ENCODE peak calls at places on chromosomes 1 and 21, in ten cellular contexts. One of them, this sample, is unnamed.

GRCh38 chr1:235079443-235079967 is 49.1 kb downstream of the TOMM20 start:
- DNase-seq in effector memory CD8-positive, alpha-beta T cell: no peak
- DNase-seq in stimulated activated CD4-positive, alpha-beta T cell treated with anti-CD3 and anti-CD28 coated beads, Interleukin-1b, Interleukin-23, amount 100 ng/mL, for 4 hours: no peak
- DNase-seq in frontal cortex: no peak
- DNase-seq in cerebellar nuclear complex: no peak
- DNase-seq in endothelial cell: no peak
- DNase-seq in pancreas: peak; percentile 97
- DNase-seq in cerebellar cortex: peak; percentile 72
- DNase-seq in activated CD4-positive, alpha-beta T cell treated with anti-CD3 and anti-CD28 coated beads, Interleukin-2, amount 50 U/mL, for 48 hours: peak; percentile 41
- DNase-seq in mesenchymal stem cell: peak; percentile 49
- DNase-seq in this sample: peak; percentile 100

GRCh38 chr1:164704954-164705353 is 146.0 kb downstream of the PBX1 start:
- DNase-seq in effector memory CD8-positive, alpha-beta T cell: no peak
- DNase-seq in stimulated activated CD4-positive, alpha-beta T cell treated with anti-CD3 and anti-CD28 coated beads, Interleukin-1b, Interleukin-23, amount 100 ng/mL, for 4 hours: no peak
- DNase-seq in frontal cortex: no peak
- DNase-seq in cerebellar nuclear complex: no peak
- DNase-seq in endothelial cell: peak; percentile 10
- DNase-seq in pancreas: no peak
- DNase-seq in cerebellar cortex: no peak
- DNase-seq in activated CD4-positive, alpha-beta T cell treated with anti-CD3 and anti-CD28 coated beads, Interleukin-2, amount 50 U/mL, for 48 hours: no peak
- DNase-seq in mesenchymal stem cell: no peak
- DNase-seq in this sample: no peak

GRCh38 chr1:80194221-80194620 is 1187.7 kb upstream of the ADGRL4 start:
- DNase-seq in effector memory CD8-positive, alpha-beta T cell: no peak
- DNase-seq in stimulated activated CD4-positive, alpha-beta T cell treated with anti-CD3 and anti-CD28 coated beads, Interleukin-1b, Interleukin-23, amount 100 ng/mL, for 4 hours: no peak
- DNase-seq in frontal cortex: no peak
- DNase-seq in cerebellar nuclear complex: no peak
- DNase-seq in endothelial cell: no peak
- DNase-seq in pancreas: no peak
- DNase-seq in cerebellar cortex: no peak
- DNase-seq in activated CD4-positive, alpha-beta T cell treated with anti-CD3 and anti-CD28 coated beads, Interleukin-2, amount 50 U/mL, for 48 hours: no peak
- DNase-seq in mesenchymal stem cell: no peak
- DNase-seq in this sample: no peak

GRCh38 chr1:178434360-178434759 is 62.4 kb downstream of the CLEC20A start:
- DNase-seq in effector memory CD8-positive, alpha-beta T cell: no peak
- DNase-seq in stimulated activated CD4-positive, alpha-beta T cell treated with anti-CD3 and anti-CD28 coated beads, Interleukin-1b, Interleukin-23, amount 100 ng/mL, for 4 hours: no peak
- DNase-seq in frontal cortex: no peak
- DNase-seq in cerebellar nuclear complex: no peak
- DNase-seq in endothelial cell: no peak
- DNase-seq in pancreas: no peak
- DNase-seq in cerebellar cortex: no peak
- DNase-seq in activated CD4-positive, alpha-beta T cell treated with anti-CD3 and anti-CD28 coated beads, Interleukin-2, amount 50 U/mL, for 48 hours: no peak
- DNase-seq in mesenchymal stem cell: no peak
- DNase-seq in this sample: no peak

GRCh38 chr1:23779826-23780371 is 1.7 kb downstream of the PITHD1 start:
- DNase-seq in effector memory CD8-positive, alpha-beta T cell: no peak
- DNase-seq in stimulated activated CD4-positive, alpha-beta T cell treated with anti-CD3 and anti-CD28 coated beads, Interleukin-1b, Interleukin-23, amount 100 ng/mL, for 4 hours: no peak
- DNase-seq in frontal cortex: no peak
- DNase-seq in cerebellar nuclear complex: no peak
- DNase-seq in endothelial cell: no peak
- DNase-seq in pancreas: no peak
- DNase-seq in cerebellar cortex: no peak
- DNase-seq in activated CD4-positive, alpha-beta T cell treated with anti-CD3 and anti-CD28 coated beads, Interleukin-2, amount 50 U/mL, for 48 hours: no peak
- DNase-seq in mesenchymal stem cell: peak; percentile 65
- DNase-seq in this sample: peak; percentile 62

GRCh38 chr1:84156210-84156621 is 12.1 kb downstream of the PRKACB start:
- DNase-seq in effector memory CD8-positive, alpha-beta T cell: no peak
- DNase-seq in stimulated activated CD4-positive, alpha-beta T cell treated with anti-CD3 and anti-CD28 coated beads, Interleukin-1b, Interleukin-23, amount 100 ng/mL, for 4 hours: no peak
- DNase-seq in frontal cortex: no peak
- DNase-seq in cerebellar nuclear complex: no peak
- DNase-seq in endothelial cell: no peak
- DNase-seq in pancreas: no peak
- DNase-seq in cerebellar cortex: no peak
- DNase-seq in activated CD4-positive, alpha-beta T cell treated with anti-CD3 and anti-CD28 coated beads, Interleukin-2, amount 50 U/mL, for 48 hours: no peak
- DNase-seq in mesenchymal stem cell: peak; percentile 59
- DNase-seq in this sample: peak; percentile 93

GRCh38 chr1:66217021-66217420 is 316.9 kb upstream of the SGIP1 start:
- DNase-seq in effector memory CD8-positive, alpha-beta T cell: no peak
- DNase-seq in stimulated activated CD4-positive, alpha-beta T cell treated with anti-CD3 and anti-CD28 coated beads, Interleukin-1b, Interleukin-23, amount 100 ng/mL, for 4 hours: no peak
- DNase-seq in frontal cortex: no peak
- DNase-seq in cerebellar nuclear complex: no peak
- DNase-seq in endothelial cell: no peak
- DNase-seq in pancreas: no peak
- DNase-seq in cerebellar cortex: no peak
- DNase-seq in activated CD4-positive, alpha-beta T cell treated with anti-CD3 and anti-CD28 coated beads, Interleukin-2, amount 50 U/mL, for 48 hours: no peak
- DNase-seq in mesenchymal stem cell: peak; percentile 28
- DNase-seq in this sample: no peak

GRCh38 chr1:234719454-234720258 is 109.7 kb upstream of the IRF2BP2 start:
- DNase-seq in effector memory CD8-positive, alpha-beta T cell: no peak
- DNase-seq in stimulated activated CD4-positive, alpha-beta T cell treated with anti-CD3 and anti-CD28 coated beads, Interleukin-1b, Interleukin-23, amount 100 ng/mL, for 4 hours: no peak
- DNase-seq in frontal cortex: no peak
- DNase-seq in cerebellar nuclear complex: no peak
- DNase-seq in endothelial cell: no peak
- DNase-seq in pancreas: no peak
- DNase-seq in cerebellar cortex: no peak
- DNase-seq in activated CD4-positive, alpha-beta T cell treated with anti-CD3 and anti-CD28 coated beads, Interleukin-2, amount 50 U/mL, for 48 hours: no peak
- DNase-seq in mesenchymal stem cell: no peak
- DNase-seq in this sample: no peak

GRCh38 chr1:65429806-65430205 is 9.3 kb downstream of the LEPR start:
- DNase-seq in effector memory CD8-positive, alpha-beta T cell: no peak
- DNase-seq in stimulated activated CD4-positive, alpha-beta T cell treated with anti-CD3 and anti-CD28 coated beads, Interleukin-1b, Interleukin-23, amount 100 ng/mL, for 4 hours: no peak
- DNase-seq in frontal cortex: no peak
- DNase-seq in cerebellar nuclear complex: no peak
- DNase-seq in endothelial cell: no peak
- DNase-seq in pancreas: no peak
- DNase-seq in cerebellar cortex: no peak
- DNase-seq in activated CD4-positive, alpha-beta T cell treated with anti-CD3 and anti-CD28 coated beads, Interleukin-2, amount 50 U/mL, for 48 hours: no peak
- DNase-seq in mesenchymal stem cell: peak; percentile 74
- DNase-seq in this sample: peak; percentile 94

GRCh38 chr21:43956667-43957030 is 55.5 kb upstream of the TRAPPC10 start:
- DNase-seq in effector memory CD8-positive, alpha-beta T cell: no peak
- DNase-seq in stimulated activated CD4-positive, alpha-beta T cell treated with anti-CD3 and anti-CD28 coated beads, Interleukin-1b, Interleukin-23, amount 100 ng/mL, for 4 hours: no peak
- DNase-seq in frontal cortex: no peak
- DNase-seq in cerebellar nuclear complex: no peak
- DNase-seq in endothelial cell: no peak
- DNase-seq in pancreas: no peak
- DNase-seq in cerebellar cortex: no peak
- DNase-seq in activated CD4-positive, alpha-beta T cell treated with anti-CD3 and anti-CD28 coated beads, Interleukin-2, amount 50 U/mL, for 48 hours: no peak
- DNase-seq in mesenchymal stem cell: no peak
- DNase-seq in this sample: no peak

GRCh38 chr1:226733309-226733708 is 5.8 kb downstream of the ITPKB start:
- DNase-seq in effector memory CD8-positive, alpha-beta T cell: no peak
- DNase-seq in stimulated activated CD4-positive, alpha-beta T cell treated with anti-CD3 and anti-CD28 coated beads, Interleukin-1b, Interleukin-23, amount 100 ng/mL, for 4 hours: no peak
- DNase-seq in frontal cortex: no peak
- DNase-seq in cerebellar nuclear complex: no peak
- DNase-seq in endothelial cell: no peak
- DNase-seq in pancreas: no peak
- DNase-seq in cerebellar cortex: no peak
- DNase-seq in activated CD4-positive, alpha-beta T cell treated with anti-CD3 and anti-CD28 coated beads, Interleukin-2, amount 50 U/mL, for 48 hours: no peak
- DNase-seq in mesenchymal stem cell: no peak
- DNase-seq in this sample: no peak

GRCh38 chr1:172417552-172417951 is 2.9 kb upstream of the C1orf105 start:
- DNase-seq in effector memory CD8-positive, alpha-beta T cell: no peak
- DNase-seq in stimulated activated CD4-positive, alpha-beta T cell treated with anti-CD3 and anti-CD28 coated beads, Interleukin-1b, Interleukin-23, amount 100 ng/mL, for 4 hours: no peak
- DNase-seq in frontal cortex: no peak
- DNase-seq in cerebellar nuclear complex: no peak
- DNase-seq in endothelial cell: no peak
- DNase-seq in pancreas: no peak
- DNase-seq in cerebellar cortex: peak; percentile 87
- DNase-seq in activated CD4-positive, alpha-beta T cell treated with anti-CD3 and anti-CD28 coated beads, Interleukin-2, amount 50 U/mL, for 48 hours: no peak
- DNase-seq in mesenchymal stem cell: no peak
- DNase-seq in this sample: peak; percentile 30

GRCh38 chr21:33231526-33231925 is 1.8 kb downstream of the IFNAR2 start:
- DNase-seq in effector memory CD8-positive, alpha-beta T cell: no peak
- DNase-seq in stimulated activated CD4-positive, alpha-beta T cell treated with anti-CD3 and anti-CD28 coated beads, Interleukin-1b, Interleukin-23, amount 100 ng/mL, for 4 hours: peak; percentile 15
- DNase-seq in frontal cortex: no peak
- DNase-seq in cerebellar nuclear complex: no peak
- DNase-seq in endothelial cell: no peak
- DNase-seq in pancreas: no peak
- DNase-seq in cerebellar cortex: no peak
- DNase-seq in activated CD4-positive, alpha-beta T cell treated with anti-CD3 and anti-CD28 coated beads, Interleukin-2, amount 50 U/mL, for 48 hours: peak; percentile 59
- DNase-seq in mesenchymal stem cell: no peak
- DNase-seq in this sample: no peak

GRCh38 chr1:232037774-232038388 is 411.3 kb downstream of the DISC1 start:
- DNase-seq in effector memory CD8-positive, alpha-beta T cell: no peak
- DNase-seq in stimulated activated CD4-positive, alpha-beta T cell treated with anti-CD3 and anti-CD28 coated beads, Interleukin-1b, Interleukin-23, amount 100 ng/mL, for 4 hours: no peak
- DNase-seq in frontal cortex: no peak
- DNase-seq in cerebellar nuclear complex: no peak
- DNase-seq in endothelial cell: no peak
- DNase-seq in pancreas: no peak
- DNase-seq in cerebellar cortex: no peak
- DNase-seq in activated CD4-positive, alpha-beta T cell treated with anti-CD3 and anti-CD28 coated beads, Interleukin-2, amount 50 U/mL, for 48 hours: no peak
- DNase-seq in mesenchymal stem cell: no peak
- DNase-seq in this sample: no peak

GRCh38 chr1:178898401-178898800 is 27.5 kb upstream of the ANGPTL1 start:
- DNase-seq in effector memory CD8-positive, alpha-beta T cell: no peak
- DNase-seq in stimulated activated CD4-positive, alpha-beta T cell treated with anti-CD3 and anti-CD28 coated beads, Interleukin-1b, Interleukin-23, amount 100 ng/mL, for 4 hours: no peak
- DNase-seq in frontal cortex: no peak
- DNase-seq in cerebellar nuclear complex: no peak
- DNase-seq in endothelial cell: no peak
- DNase-seq in pancreas: no peak
- DNase-seq in cerebellar cortex: no peak
- DNase-seq in activated CD4-positive, alpha-beta T cell treated with anti-CD3 and anti-CD28 coated beads, Interleukin-2, amount 50 U/mL, for 48 hours: no peak
- DNase-seq in mesenchymal stem cell: no peak
- DNase-seq in this sample: no peak

GRCh38 chr1:196209265-196209664 is 399.0 kb downstream of the KCNT2 start:
- DNase-seq in effector memory CD8-positive, alpha-beta T cell: no peak
- DNase-seq in stimulated activated CD4-positive, alpha-beta T cell treated with anti-CD3 and anti-CD28 coated beads, Interleukin-1b, Interleukin-23, amount 100 ng/mL, for 4 hours: no peak
- DNase-seq in frontal cortex: no peak
- DNase-seq in cerebellar nuclear complex: no peak
- DNase-seq in endothelial cell: no peak
- DNase-seq in pancreas: no peak
- DNase-seq in cerebellar cortex: no peak
- DNase-seq in activated CD4-positive, alpha-beta T cell treated with anti-CD3 and anti-CD28 coated beads, Interleukin-2, amount 50 U/mL, for 48 hours: no peak
- DNase-seq in mesenchymal stem cell: no peak
- DNase-seq in this sample: no peak

GRCh38 chr1:3775248-3775497 is 2.6 kb downstream of the SMIM1 start:
- DNase-seq in effector memory CD8-positive, alpha-beta T cell: no peak
- DNase-seq in stimulated activated CD4-positive, alpha-beta T cell treated with anti-CD3 and anti-CD28 coated beads, Interleukin-1b, Interleukin-23, amount 100 ng/mL, for 4 hours: no peak
- DNase-seq in frontal cortex: no peak
- DNase-seq in cerebellar nuclear complex: no peak
- DNase-seq in endothelial cell: no peak
- DNase-seq in pancreas: no peak
- DNase-seq in cerebellar cortex: no peak
- DNase-seq in activated CD4-positive, alpha-beta T cell treated with anti-CD3 and anti-CD28 coated beads, Interleukin-2, amount 50 U/mL, for 48 hours: no peak
- DNase-seq in mesenchymal stem cell: no peak
- DNase-seq in this sample: no peak